ENCODE peak calls at places on chromosomes 7 and 10, in eight cellular contexts. U, L, R, J, Q, G, A and P are unnamed samples.

GRCh38 chr7:130942211-130942964 is 208.4 kb upstream of the KLF14 start:
- DNase-seq in U (no peak), L (no peak), R (no peak), J (no peak), Q (no peak), G (no peak), A (peak), P (peak)

GRCh38 chr10:47028466-47028865 is 117.2 kb downstream of the PTPN20 start:
- DNase-seq in U (no peak), L (no peak), R (no peak), J (no peak), Q (no peak), G (no peak), A (no peak), P (no peak)

GRCh38 chr10:64518456-64518855 is 997.3 kb downstream of the REEP3 start:
- DNase-seq in U (no peak), L (no peak), R (no peak), J (no peak), Q (no peak), G (no peak), A (no peak), P (no peak)

GRCh38 chr10:46541735-46542566 is 14.5 kb downstream of the GPRIN2 start:
- DNase-seq in U (no peak), L (peak), R (no peak), J (no peak), Q (peak), G (no peak), A (no peak), P (no peak)

GRCh38 chr7:98557538-98558031 is 59.5 kb upstream of the NPTX2 start:
- DNase-seq in U (peak), L (no peak), R (no peak), J (no peak), Q (no peak), G (no peak), A (no peak), P (peak)

GRCh38 chr7:18626717-18627116 is 131.2 kb downstream of the HDAC9 start:
- DNase-seq in U (no peak), L (no peak), R (no peak), J (no peak), Q (no peak), G (no peak), A (no peak), P (no peak)

GRCh38 chr7:16926283-16926682 is 44.5 kb upstream of the AGR3 start:
- DNase-seq in U (no peak), L (no peak), R (no peak), J (no peak), Q (no peak), G (peak), A (peak), P (peak)

GRCh38 chr10:130935051-130935450 is 376.5 kb downstream of the TCERG1L start:
- DNase-seq in U (no peak), L (no peak), R (no peak), J (no peak), Q (no peak), G (no peak), A (no peak), P (no peak)